ENCODE peak calls at places on chromosomes 12 and 14, in four cellular contexts. J is iris pigment epithelial cell, L is activated T-helper 1 cell treated with Interleukin-2 at 50 U/mL for 16 hours, P is HuH-7.5. N is an unnamed sample.

GRCh38 chr12:87323369-87323768 is 705.8 kb downstream of the C12orf50 start:
- DNase-seq in L (no peak), J (peak; percentile 93), P (no peak), N (no peak)

GRCh38 chr12:24708718-24709117 is 240.2 kb downstream of the BCAT1 start:
- DNase-seq in L (no peak), P (no peak), J (no peak), N (no peak)

GRCh38 chr12:95396849-95397498 is 77.0 kb upstream of the METAP2 start:
- DNase-seq in L (no peak), J (peak; percentile 88), P (no peak), N (no peak)

GRCh38 chr12:88298014-88298682 is 156.0 kb downstream of the TMTC3 start:
- DNase-seq in P (no peak), J (no peak), L (no peak), N (no peak)

GRCh38 chr12:121792607-121793500 is 634 bp downstream of the RHOF start:
- DNase-seq in J (no peak), L (no peak), P (no peak), N (peak; percentile 84)

GRCh38 chr12:114673169-114673833 is 10.7 kb downstream of the TBX3 start:
- DNase-seq in P (peak; percentile 6), L (no peak), J (peak; percentile 86), N (no peak)

GRCh38 chr14:75835156-75836141 is 146.3 kb downstream of the TGFB3 start:
- DNase-seq in L (no peak), J (no peak), P (no peak), N (no peak)

GRCh38 chr12:47775100-47775911 is 2.3 kb downstream of the SLC48A1 start:
- DNase-seq in L (no peak), P (no peak), J (peak; percentile 45), N (peak; percentile 66)

GRCh38 chr14:92783813-92784431 is 10.2 kb upstream of the GOLGA5 start:
- DNase-seq in L (no peak), J (peak; percentile 71), P (peak; percentile 19), N (no peak)

GRCh38 chr14:20332946-20333782 is at the start of gene CCNB1IP1:
- DNase-seq in P (peak; percentile 71), L (peak; percentile 4), J (peak; percentile 91), N (no peak)

GRCh38 chr14:105093426-105094192 is 28.4 kb upstream of the GPR132 start:
- DNase-seq in L (peak; percentile 42), P (peak; percentile 86), J (peak; percentile 80), N (peak; percentile 94)

GRCh38 chr12:44589697-44590096 is 286.4 kb downstream of the NELL2 start:
- DNase-seq in J (peak; percentile 16), P (no peak), L (no peak), N (no peak)

GRCh38 chr12:31322651-31323248 is 3.2 kb downstream of the SINHCAF start:
- DNase-seq in J (peak; percentile 77), P (no peak), L (no peak), N (no peak)

GRCh38 chr12:12986775-12987332 is 13.2 kb downstream of the HEBP1 start:
- DNase-seq in P (no peak), L (no peak), J (no peak), N (no peak)

GRCh38 chr12:30437044-30437443 is 258.6 kb downstream of the IPO8 start:
- DNase-seq in L (no peak), J (no peak), P (no peak), N (no peak)

GRCh38 chr14:60151715-60152114 is 13.5 kb downstream of the DHRS7 start:
- DNase-seq in L (peak; percentile 53), J (peak; percentile 97), P (no peak), N (peak; percentile 79)

GRCh38 chr12:50567926-50568325 is 63.1 kb downstream of the DIP2B start:
- DNase-seq in J (peak; percentile 87), P (no peak), L (no peak), N (no peak)

GRCh38 chr12:2339022-2339431 is 286.2 kb downstream of the CACNA1C start:
- DNase-seq in J (peak; percentile 93), P (no peak), L (no peak), N (no peak)

GRCh38 chr12:176321-177181 is 37.4 kb downstream of the SLC6A12 start:
- DNase-seq in J (peak; percentile 20), P (no peak), L (no peak), N (no peak)

GRCh38 chr12:40691913-40692616 is at the start of gene CNTN1:
- DNase-seq in L (no peak), J (peak; percentile 16), P (peak; percentile 29), N (peak; percentile 81)

GRCh38 chr12:8914716-8915526 is 612 bp downstream of the PHC1 start:
- DNase-seq in P (peak; percentile 73), L (peak; percentile 47), J (peak; percentile 63), N (peak; percentile 81)

GRCh38 chr14:62280366-62280765 is 518.1 kb downstream of the SNAPC1 start:
- DNase-seq in L (no peak), J (no peak), P (no peak), N (no peak)

GRCh38 chr12:104763163-104763805 is 194.8 kb downstream of the SLC41A2 start:
- DNase-seq in J (peak; percentile 35), L (no peak), P (no peak), N (no peak)

N was measured in upper lobe of right lung.